ENCODE peak calls at places on chromosomes 4 and X, in seven cellular contexts. M is Caco-2, A is fibroblast of pulmonary artery, O is kidney epithelial cell, H is WERI-Rb-1, Z is heart right ventricle, W is mucosa of descending colon. V is an unnamed sample.

GRCh38 chr4:75037253-75037652 is 104.3 kb downstream of the PARM1 start:
- DNase-seq in M (no peak), A (no peak), O (no peak), H (no peak), Z (no peak), W (peak), V (no peak)

GRCh38 chr4:147639388-147639787 is 22.2 kb downstream of the TMEM184C start:
- DNase-seq in M (no peak), A (no peak), O (no peak), H (no peak), Z (no peak), W (no peak), V (no peak)

GRCh38 chr4:67456577-67457196 is 88.6 kb downstream of the CENPC start:
- DNase-seq in M (no peak), A (peak), O (no peak), H (no peak), Z (no peak), W (peak), V (no peak)

GRCh38 chr4:185304944-185305690 is 90.6 kb downstream of the LRP2BP start:
- DNase-seq in M (peak), A (peak), O (no peak), H (peak), Z (peak), W (peak), V (no peak)

GRCh38 chrX:11579856-11580595 is 85.7 kb downstream of the ARHGAP6 start:
- DNase-seq in M (no peak), A (no peak), O (no peak), H (no peak), Z (no peak), W (no peak), V (no peak)

GRCh38 chr4:177047070-177047850 is 254.5 kb upstream of the VEGFC start:
- DNase-seq in M (peak), A (peak), O (peak), H (peak), Z (peak), W (peak), V (no peak)

GRCh38 chrX:115616943-115617563 is 56.1 kb downstream of the PLS3 start:
- DNase-seq in M (no peak), A (peak), O (peak), H (no peak), Z (no peak), W (no peak), V (no peak)

GRCh38 chrX:3415011-3415410 is 68.6 kb upstream of the MXRA5 start:
- DNase-seq in M (no peak), A (no peak), O (no peak), H (no peak), Z (no peak), W (no peak), V (no peak)

GRCh38 chr4:47104986-47105385 is 73.6 kb downstream of the GABRB1 start:
- DNase-seq in M (no peak), A (peak), O (no peak), H (no peak), Z (no peak), W (no peak), V (no peak)

GRCh38 chr4:18932940-18933339 is 911.4 kb upstream of the LCORL start:
- DNase-seq in M (no peak), A (no peak), O (no peak), H (no peak), Z (no peak), W (no peak), V (no peak)

GRCh38 chr4:99207911-99208718 is 10.9 kb downstream of the ADH6 start:
- DNase-seq in M (no peak), A (peak), O (no peak), H (no peak), Z (no peak), W (no peak), V (no peak)

GRCh38 chrX:40082447-40083119 is 15.2 kb downstream of the BCOR start:
- DNase-seq in M (no peak), A (no peak), O (no peak), H (no peak), Z (no peak), W (no peak), V (no peak)

GRCh38 chrX:104335765-104336164 is 81.0 kb upstream of the ESX1 start:
- DNase-seq in M (no peak), A (peak), O (peak), H (no peak), Z (no peak), W (no peak), V (no peak)

GRCh38 chr4:101321481-101322042 is 25.8 kb downstream of the PPP3CA start:
- DNase-seq in M (no peak), A (peak), O (no peak), H (no peak), Z (no peak), W (no peak), V (no peak)

GRCh38 chrX:144637731-144638130 is 609.6 kb upstream of the SPANXN1 start:
- DNase-seq in M (no peak), A (no peak), O (no peak), H (no peak), Z (no peak), W (no peak), V (no peak)

DNA sequence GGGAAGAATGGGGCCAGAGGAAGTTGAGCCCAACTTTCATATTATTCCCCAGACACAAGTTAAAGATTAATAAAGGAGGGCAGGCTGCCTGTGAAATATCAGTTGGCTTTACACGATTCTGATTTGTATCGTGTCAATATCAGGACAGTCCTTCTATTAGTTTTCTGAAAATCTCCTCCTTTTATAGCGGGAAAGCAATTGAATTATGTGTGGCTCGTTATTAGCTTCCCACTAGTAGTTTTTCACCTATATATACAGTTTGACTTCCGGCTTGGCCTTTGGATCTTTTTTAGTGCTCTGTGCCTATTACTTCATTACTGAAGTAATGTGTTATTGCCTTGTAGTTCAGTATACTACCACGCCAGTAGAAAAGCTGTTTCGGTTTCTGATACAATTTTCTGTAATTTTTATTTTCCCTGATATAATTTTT is 1.8 kb downstream of the PDLIM5 start:
- DNase-seq in M (peak), A (no peak), O (no peak), H (no peak), Z (no peak), W (peak), V (no peak)
- H3K4me3 ChIP-seq in M (peak), A (peak), O (peak), H (no peak), Z (peak), W (no peak), V (peak)

DNA sequence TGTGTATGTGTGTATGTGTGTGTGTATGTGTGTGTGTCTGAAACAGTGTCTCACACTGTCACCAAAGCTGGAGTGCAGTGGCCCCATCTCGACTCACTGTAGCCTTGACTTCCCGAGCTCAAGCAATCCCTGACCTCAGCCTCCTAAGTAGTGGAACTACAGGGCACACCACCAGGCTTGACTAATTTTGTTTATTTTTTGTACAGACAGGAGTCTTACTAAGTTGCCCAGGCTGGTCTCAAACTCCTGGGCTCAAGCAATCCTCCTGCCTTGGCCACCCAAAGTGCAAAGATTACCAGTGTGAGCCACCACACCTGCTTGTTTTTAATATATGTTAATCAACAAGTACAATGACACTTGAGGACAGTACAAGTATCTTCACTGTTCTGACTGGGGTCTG is 92.4 kb downstream of the APBB2 start:
- DNase-seq in M (no peak), A (no peak), O (no peak), H (no peak), Z (no peak), W (no peak), V (no peak)
- H3K4me3 ChIP-seq in M (no peak), A (no peak), O (no peak), H (no peak), Z (no peak), W (no peak), V (no peak)

DNA sequence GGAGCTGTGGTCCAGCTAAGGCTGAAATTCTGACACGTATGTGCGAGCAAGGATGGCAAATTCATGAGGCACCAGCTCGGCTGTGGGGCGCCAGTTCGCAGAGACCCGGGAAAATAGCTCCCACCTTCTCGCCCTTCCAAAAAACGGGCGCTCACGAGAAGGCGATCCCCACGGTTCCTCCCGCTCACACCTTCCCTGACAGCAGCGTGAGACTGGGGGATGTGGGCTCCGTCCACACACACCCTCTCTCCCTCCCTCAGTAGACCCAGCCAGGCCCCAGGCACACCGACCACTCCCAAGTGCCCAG is 584 bp downstream of the GPC3 start:
- DNase-seq in M (no peak), A (no peak), O (no peak), H (no peak), Z (no peak), W (no peak), V (no peak)
- H3K4me3 ChIP-seq in M (peak), A (no peak), O (no peak), H (no peak), Z (peak), W (no peak), V (no peak)

GRCh38 chr4:105149771-105150170 is 3.1 kb downstream of the TET2 start:
- DNase-seq in M (no peak), A (no peak), O (no peak), H (no peak), Z (no peak), W (no peak), V (no peak)
- H3K4me3 ChIP-seq in M (no peak), A (no peak), O (no peak), H (no peak), Z (no peak), W (no peak), V (peak)

DNA sequence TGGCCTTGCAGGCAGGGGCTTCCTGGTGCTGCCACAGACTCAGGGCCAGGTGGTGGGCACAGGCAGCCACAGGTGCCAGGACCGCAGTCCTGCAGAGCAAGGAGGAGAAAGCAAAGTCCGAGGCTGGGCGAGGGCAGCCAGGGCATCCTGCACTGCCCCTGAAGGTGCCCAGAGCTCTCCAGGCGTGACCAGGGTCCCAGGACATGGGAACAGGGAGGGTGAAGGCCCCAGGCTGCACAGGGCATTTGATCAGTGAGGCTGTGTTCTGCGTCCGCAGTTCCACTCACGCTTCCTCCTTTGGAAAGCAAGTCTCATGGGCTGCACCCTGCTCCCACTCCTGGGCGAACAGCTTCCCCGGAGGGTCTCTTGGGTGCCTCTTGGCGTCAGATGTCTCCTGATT is 3.0 kb downstream of the SH3TC1 start:
- DNase-seq in M (no peak), A (no peak), O (no peak), H (no peak), Z (no peak), W (no peak), V (no peak)
- H3K4me3 ChIP-seq in M (no peak), A (no peak), O (no peak), H (no peak), Z (no peak), W (no peak), V (peak)

GRCh38 chr4:87009095-87009648 is 74.4 kb downstream of the AFF1 start:
- DNase-seq in M (no peak), A (no peak), O (no peak), H (no peak), Z (no peak), W (peak), V (no peak)

GRCh38 chr4:87011340-87012034 is 76.7 kb downstream of the AFF1 start:
- DNase-seq in M (no peak), A (peak), O (peak), H (no peak), Z (peak), W (no peak), V (no peak)

GRCh38 chr4:87012265-87012953 is 77.6 kb downstream of the AFF1 start:
- DNase-seq in M (peak), A (no peak), O (no peak), H (no peak), Z (no peak), W (peak), V (no peak)

GRCh38 chr4:87007345-87008181 is 72.8 kb downstream of the AFF1 start:
- DNase-seq in M (peak), A (peak), O (no peak), H (peak), Z (peak), W (peak), V (no peak)

DNA sequence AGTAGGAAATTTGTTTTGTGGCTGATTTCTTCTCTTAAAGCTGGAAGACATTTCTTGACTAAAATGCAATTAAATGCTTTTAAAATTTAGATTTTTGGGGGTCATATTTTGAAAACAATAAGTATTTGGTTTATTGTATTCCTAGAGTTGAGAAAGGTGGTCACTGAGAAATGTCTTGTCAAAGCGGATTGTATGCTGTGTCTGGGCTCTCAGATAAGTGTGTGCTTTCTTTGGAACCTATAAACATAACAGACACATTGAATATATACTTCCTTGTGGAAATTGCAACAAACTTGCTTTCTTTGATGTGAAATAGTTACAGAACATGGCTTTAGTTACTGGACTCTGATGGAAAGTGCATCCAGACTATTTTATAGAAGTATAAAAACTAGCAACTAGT is 75.4 kb downstream of the AFF1 start:
- DNase-seq in M (no peak), A (no peak), O (no peak), H (no peak), Z (no peak), W (no peak), V (no peak)
- H3K4me3 ChIP-seq in M (no peak), A (no peak), O (no peak), H (no peak), Z (no peak), W (no peak), V (no peak)

GRCh38 chrX:29231800-29232199 is 644.6 kb downstream of the IL1RAPL1 start:
- DNase-seq in M (no peak), A (peak), O (no peak), H (no peak), Z (no peak), W (no peak), V (no peak)
- H3K4me3 ChIP-seq in M (no peak), A (no peak), O (no peak), H (no peak), Z (no peak), W (no peak), V (no peak)

GRCh38 chr4:40265910-40266274 is 69.1 kb downstream of the RHOH start:
- DNase-seq in M (no peak), A (no peak), O (no peak), H (no peak), Z (no peak), W (no peak), V (no peak)
- H3K4me3 ChIP-seq in M (no peak), A (no peak), O (no peak), H (no peak), Z (no peak), W (no peak), V (no peak)

DNA sequence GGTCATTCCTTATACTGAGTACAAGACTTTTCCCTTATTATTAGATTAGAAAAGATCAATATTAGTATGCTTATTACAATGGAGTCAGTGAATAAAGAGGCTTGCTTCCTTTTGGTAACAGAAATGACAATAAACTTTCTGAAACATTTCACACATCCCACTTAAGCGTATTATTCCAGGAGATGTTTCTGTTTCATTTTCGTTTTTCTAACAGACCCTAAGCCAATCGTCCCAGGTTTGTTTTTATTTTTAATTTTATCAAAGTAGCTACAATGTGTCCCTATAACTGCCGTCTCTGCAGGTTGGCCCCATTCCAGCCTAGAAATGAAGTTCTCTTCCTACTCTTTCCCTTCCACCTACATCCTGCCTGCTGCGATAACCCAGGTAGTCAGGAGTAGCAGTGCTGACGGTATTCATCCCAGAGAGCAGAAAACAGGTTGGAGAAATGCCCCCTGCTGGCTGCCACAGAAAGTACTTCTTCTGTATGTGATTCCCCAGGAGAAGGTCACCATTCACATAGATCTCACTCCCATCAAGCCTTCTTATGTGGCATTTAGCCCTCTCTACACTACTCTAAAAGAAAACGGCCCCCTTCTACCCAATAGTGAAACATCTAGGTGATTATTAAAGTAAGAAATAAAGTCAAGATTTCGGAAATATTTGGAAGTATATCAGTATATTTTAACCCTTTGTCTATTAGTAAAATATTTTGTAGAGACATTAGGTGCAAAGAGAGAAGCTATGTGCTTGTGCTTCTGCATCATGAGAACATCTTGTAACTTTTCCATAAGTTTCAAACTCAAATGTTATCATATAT is 40.4 kb downstream of the ENPEP start:
- DNase-seq in M (peak), A (peak), O (no peak), H (peak), Z (peak), W (peak), V (no peak)
- H3K4me3 ChIP-seq in M (no peak), A (peak), O (peak), H (peak), Z (peak), W (no peak), V (peak)

V was measured in thoracic aorta.